ENCODE peak calls at places on chromosome 19, in seven cellular contexts. D is mammary epithelial cell, S is lung, Y is heart left ventricle, N is suprapubic skin, E is A549, I is GM23248. M is an unnamed sample.

GRCh38 chr19:38815059-38816001 is 2.6 kb upstream of the LGALS4 start:
- DNase-seq in D (no peak), S (no peak), Y (no peak), N (no peak), E (no peak), I (no peak), M (no peak)

GRCh38 chr19:8307400-8307964 is 676 bp downstream of the CD320 start:
- DNase-seq in D (no peak), S (no peak), Y (peak; percentile 23), N (no peak), E (no peak), I (peak; percentile 42), M (peak; percentile 7)

GRCh38 chr19:56671613-56671994 is at the start of gene ZNF835:
- DNase-seq in D (no peak), S (peak; percentile 92), Y (peak; percentile 97), N (peak; percentile 86), E (no peak), I (peak; percentile 50), M (peak; percentile 81)

GRCh38 chr19:31262673-31263308 is 86.4 kb downstream of the TSHZ3 start:
- DNase-seq in D (no peak), S (no peak), Y (no peak), N (no peak), E (no peak), I (no peak), M (no peak)

GRCh38 chr19:38395381-38396127 is 7.1 kb downstream of the SPRED3 start:
- DNase-seq in D (no peak), S (no peak), Y (no peak), N (no peak), E (no peak), I (no peak), M (no peak)

GRCh38 chr19:6412111-6412999 is 12.3 kb downstream of the KHSRP start:
- DNase-seq in D (no peak), S (no peak), Y (no peak), N (no peak), E (peak; percentile 31), I (peak; percentile 32), M (no peak)

GRCh38 chr19:46147166-46147740 is 785 bp upstream of the IGFL2 start:
- DNase-seq in D (no peak), S (no peak), Y (no peak), N (no peak), E (no peak), I (no peak), M (no peak)

GRCh38 chr19:42407085-42407815 is 17.2 kb upstream of the CNFN start:
- DNase-seq in D (no peak), S (no peak), Y (peak; percentile 26), N (no peak), E (no peak), I (no peak), M (no peak)

GRCh38 chr19:5961969-5962945 is 15.7 kb downstream of the RANBP3 start:
- DNase-seq in D (no peak), S (peak; percentile 76), Y (no peak), N (no peak), E (no peak), I (peak; percentile 78), M (peak; percentile 26)

GRCh38 chr19:48961673-48962028 is 3.5 kb upstream of the FTL start:
- DNase-seq in D (no peak), S (no peak), Y (no peak), N (no peak), E (no peak), I (no peak), M (no peak)

GRCh38 chr19:52646571-52647222 is 8.5 kb upstream of the ZNF83 start:
- DNase-seq in D (no peak), S (no peak), Y (no peak), N (no peak), E (peak; percentile 26), I (no peak), M (no peak)

GRCh38 chr19:45352062-45352461 is 11.5 kb downstream of the KLC3 start:
- DNase-seq in D (no peak), S (no peak), Y (no peak), N (no peak), E (no peak), I (no peak), M (no peak)

GRCh38 chr19:18097217-18097992 is at the start of gene MAST3:
- DNase-seq in D (peak; percentile 74), S (peak; percentile 85), Y (peak; percentile 81), N (peak; percentile 79), E (peak; percentile 84), I (peak; percentile 94), M (peak; percentile 62)

GRCh38 chr19:21474671-21475181 is 30.7 kb upstream of the ZNF429 start:
- DNase-seq in D (peak; percentile 64), S (peak; percentile 79), Y (peak; percentile 80), N (peak; percentile 74), E (no peak), I (peak; percentile 72), M (peak; percentile 29)

GRCh38 chr19:53102701-53103140 is 501 bp downstream of the ZNF160 start:
- DNase-seq in D (peak; percentile 50), S (no peak), Y (peak; percentile 39), N (peak; percentile 71), E (peak; percentile 29), I (peak; percentile 78), M (no peak)

GRCh38 chr19:4342421-4343055 is 824 bp upstream of the MPND start:
- DNase-seq in D (peak; percentile 100), S (peak; percentile 96), Y (peak; percentile 97), N (peak; percentile 98), E (peak; percentile 100), I (peak; percentile 100), M (peak; percentile 99)

GRCh38 chr19:57103573-57104277 is 16.1 kb upstream of the USP29 start:
- DNase-seq in D (peak; percentile 46), S (peak; percentile 56), Y (peak; percentile 43), N (no peak), E (peak; percentile 59), I (peak; percentile 86), M (peak; percentile 45)

GRCh38 chr19:47057328-47057727 is 8.9 kb upstream of the TMEM160 start:
- DNase-seq in D (no peak), S (no peak), Y (no peak), N (no peak), E (no peak), I (peak; percentile 29), M (no peak)

GRCh38 chr19:13281567-13282291 is 131.5 kb downstream of the IER2 start:
- DNase-seq in D (no peak), S (no peak), Y (no peak), N (no peak), E (no peak), I (peak; percentile 29), M (no peak)

GRCh38 chr19:47421844-47422395 is 2.6 kb upstream of the MEIS3 start:
- DNase-seq in D (no peak), S (no peak), Y (no peak), N (no peak), E (no peak), I (peak; percentile 52), M (no peak)

GRCh38 chr19:5829567-5830315 is 9.8 kb downstream of the FUT6 start:
- DNase-seq in D (no peak), S (no peak), Y (no peak), N (no peak), E (no peak), I (no peak), M (no peak)

GRCh38 chr19:29660835-29661234 is 4.4 kb upstream of the PLEKHF1 start:
- DNase-seq in D (no peak), S (no peak), Y (no peak), N (no peak), E (no peak), I (peak; percentile 25), M (no peak)

GRCh38 chr19:10091892-10092641 is 6.0 kb downstream of the SHFL start:
- DNase-seq in D (no peak), S (no peak), Y (no peak), N (no peak), E (no peak), I (no peak), M (no peak)

GRCh38 chr19:45016388-45017314 is 15.4 kb downstream of the RELB start:
- DNase-seq in D (peak; percentile 67), S (peak; percentile 66), Y (peak; percentile 48), N (no peak), E (peak; percentile 78), I (peak; percentile 91), M (peak; percentile 74)

GRCh38 chr19:43804443-43804842 is 2.2 kb upstream of the LYPD5 start:
- DNase-seq in D (no peak), S (no peak), Y (no peak), N (no peak), E (no peak), I (peak; percentile 16), M (no peak)
- H3K4me3 ChIP-seq in D (no peak overlapping the region), S (no peak overlapping the region), Y (no peak overlapping the region), N (no peak overlapping the region), E (no peak overlapping the region), I (no peak overlapping the region), M (no peak overlapping the region)

GRCh38 chr19:35470128-35470527 is 20.1 kb downstream of the KRTDAP start:
- DNase-seq in D (no peak), S (no peak), Y (no peak), N (no peak), E (no peak), I (no peak), M (no peak)
- H3K4me1 ChIP-seq in D (no peaks in the 10 kb centered on the region), S (peaks cover 2% of the 10 kb centered on the region), Y (no peaks in the 10 kb centered on the region), N (no peaks in the 10 kb centered on the region), E (no peaks in the 10 kb centered on the region), I (no peaks in the 10 kb centered on the region), M (no peaks in the 10 kb centered on the region)

DNA sequence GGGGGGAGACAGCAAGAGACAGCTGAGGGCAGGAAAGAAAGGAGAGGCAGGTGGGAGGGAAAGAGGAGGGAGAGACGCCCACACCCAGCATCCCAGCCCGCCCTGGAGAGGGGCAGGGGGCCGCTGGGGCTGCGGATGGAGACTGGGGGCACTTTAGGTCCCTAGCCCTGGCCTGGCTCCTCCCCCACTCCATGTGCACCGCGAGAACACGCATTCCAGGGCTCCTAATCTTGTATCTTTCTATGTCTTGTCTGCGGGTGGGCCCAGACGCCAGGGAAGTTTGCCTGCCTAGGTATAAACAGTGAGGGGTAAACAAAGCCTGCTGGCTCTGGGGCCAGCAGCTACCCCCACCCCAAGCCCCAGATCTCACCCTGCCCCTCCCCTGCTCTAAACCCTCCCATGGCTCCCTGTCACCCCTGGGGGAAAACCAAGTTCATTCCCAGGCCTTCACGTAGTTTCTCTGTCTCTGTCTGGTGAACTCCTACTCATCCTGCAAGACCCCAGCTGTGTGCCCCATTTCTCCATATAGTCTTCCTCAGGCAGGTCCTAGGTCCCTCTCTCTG is 5.8 kb downstream of the TLE5 start:
- DNase-seq in D (no peak), S (no peak), Y (no peak), N (no peak), E (peak; percentile 68), I (no peak), M (no peak)
- H3K27ac ChIP-seq in D (no peak overlapping the region), S (no peak overlapping the region), Y (peak overlapping the region; percentile 85), N (peak overlapping the region; percentile 72), E (peak overlapping the region; percentile 96), I (no peak overlapping the region), M (peak overlapping the region; percentile 62)

DNA sequence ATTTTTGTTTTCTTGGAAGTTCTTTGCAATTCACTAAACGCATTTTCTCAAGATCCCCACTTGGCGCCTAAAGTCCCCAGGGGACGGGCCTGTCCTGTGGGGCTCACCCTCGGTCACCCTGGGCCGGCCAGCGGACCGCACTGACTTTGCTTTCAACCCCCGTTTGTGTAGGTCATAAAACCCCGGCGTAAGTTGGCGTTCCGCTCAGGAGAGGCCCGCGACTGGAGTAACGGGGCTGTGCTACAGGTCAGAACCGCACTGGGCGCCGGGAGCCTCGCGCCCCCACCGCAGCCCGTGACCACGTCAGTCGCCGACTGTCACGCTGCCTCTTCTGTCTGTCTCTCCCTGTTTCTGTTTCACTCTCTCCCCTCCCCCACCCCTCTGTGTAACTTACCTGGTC is 13.6 kb downstream of the TSSK6 start:
- DNase-seq in D (no peak), S (no peak), Y (no peak), N (peak; percentile 54), E (no peak), I (no peak), M (no peak)
- H3K4me3 ChIP-seq in D (no peak overlapping the region), S (no peak overlapping the region), Y (no peak overlapping the region), N (no peak overlapping the region), E (no peak overlapping the region), I (no peak overlapping the region), M (no peak overlapping the region)

GRCh38 chr19:55636723-55637122 is 4.1 kb upstream of the ZNF580 start:
- DNase-seq in D (no peak), S (no peak), Y (no peak), N (no peak), E (no peak), I (no peak), M (no peak)
- H3K4me1 ChIP-seq in D (peaks cover 23% of the 10 kb centered on the region), S (peaks cover 18% of the 10 kb centered on the region), Y (peaks cover 24% of the 10 kb centered on the region), N (peaks cover 74% of the 10 kb centered on the region), E (peaks cover 22% of the 10 kb centered on the region), I (peaks cover 21% of the 10 kb centered on the region), M (peaks cover 34% of the 10 kb centered on the region)

M was measured in tibial nerve.